ENCODE peak calls at places on chromosomes 3 and 15, in four cellular contexts. W, P, Q and S are unnamed samples.

GRCh38 chr15:25510146-25510545 is 71.3 kb upstream of the UBE3A start:
- DNase-seq in W (no peak), P (no peak), Q (no peak), S (no peak)

GRCh38 chr3:178454714-178455113 is 81.5 kb upstream of the KCNMB2 start:
- DNase-seq in P (no peak), Q (no peak), W (no peak), S (no peak)

GRCh38 chr3:104825116-104825515 is 541.6 kb upstream of the ALCAM start:
- DNase-seq in P (no peak), Q (no peak), W (no peak), S (no peak)

GRCh38 chr3:64011685-64012084 is 11.6 kb downstream of the PSMD6 start:
- DNase-seq in W (no peak), Q (peak), P (no peak), S (no peak)

GRCh38 chr3:136141296-136141785 is 54.8 kb downstream of the MSL2 start:
- DNase-seq in W (no peak), Q (no peak), P (no peak), S (no peak)

GRCh38 chr15:71291723-71292122 is 176.5 kb downstream of the THSD4 start:
- DNase-seq in P (no peak), Q (no peak), W (no peak), S (no peak)

GRCh38 chr3:196186661-196187573 is 24.3 kb downstream of the ZDHHC19 start:
- DNase-seq in P (no peak), Q (no peak), W (peak), S (no peak)

GRCh38 chr3:104523136-104523535 is 843.6 kb upstream of the ALCAM start:
- DNase-seq in W (no peak), Q (no peak), P (no peak), S (no peak)

GRCh38 chr15:68704496-68705021 is 116.1 kb downstream of the ANP32A start:
- DNase-seq in Q (peak), W (no peak), P (no peak), S (no peak)

GRCh38 chr15:70866982-70867644 is 13.2 kb upstream of the LARP6 start:
- DNase-seq in W (no peak), P (no peak), Q (no peak), S (no peak)

GRCh38 chr15:98657721-98658120 is 9.4 kb downstream of the IGF1R start:
- DNase-seq in Q (no peak), P (no peak), W (no peak), S (no peak)

GRCh38 chr3:8451696-8452095 is 49.9 kb upstream of the LMCD1 start:
- DNase-seq in W (no peak), P (no peak), Q (no peak), S (no peak)

GRCh38 chr15:94234300-94234699 is 2.9 kb downstream of the MCTP2 start:
- DNase-seq in W (no peak), P (no peak), Q (no peak), S (no peak)

GRCh38 chr3:191085091-191085490 is 114.0 kb upstream of the OSTN start:
- DNase-seq in Q (no peak), W (no peak), P (no peak), S (no peak)

GRCh38 chr15:63121382-63122001 is at the start of gene LACTB:
- DNase-seq in W (peak), P (peak), Q (peak), S (peak)

GRCh38 chr15:47427463-47427862 is 289.8 kb upstream of the SEMA6D start:
- DNase-seq in W (no peak), P (peak), Q (no peak), S (no peak)

GRCh38 chr3:192772495-192772894 is 45.2 kb upstream of the FGF12 start:
- DNase-seq in Q (no peak), W (no peak), P (peak), S (peak)

GRCh38 chr3:49616491-49616941 is 57.6 kb upstream of the APEH start:
- DNase-seq in W (no peak), P (no peak), Q (no peak), S (no peak)

DNA sequence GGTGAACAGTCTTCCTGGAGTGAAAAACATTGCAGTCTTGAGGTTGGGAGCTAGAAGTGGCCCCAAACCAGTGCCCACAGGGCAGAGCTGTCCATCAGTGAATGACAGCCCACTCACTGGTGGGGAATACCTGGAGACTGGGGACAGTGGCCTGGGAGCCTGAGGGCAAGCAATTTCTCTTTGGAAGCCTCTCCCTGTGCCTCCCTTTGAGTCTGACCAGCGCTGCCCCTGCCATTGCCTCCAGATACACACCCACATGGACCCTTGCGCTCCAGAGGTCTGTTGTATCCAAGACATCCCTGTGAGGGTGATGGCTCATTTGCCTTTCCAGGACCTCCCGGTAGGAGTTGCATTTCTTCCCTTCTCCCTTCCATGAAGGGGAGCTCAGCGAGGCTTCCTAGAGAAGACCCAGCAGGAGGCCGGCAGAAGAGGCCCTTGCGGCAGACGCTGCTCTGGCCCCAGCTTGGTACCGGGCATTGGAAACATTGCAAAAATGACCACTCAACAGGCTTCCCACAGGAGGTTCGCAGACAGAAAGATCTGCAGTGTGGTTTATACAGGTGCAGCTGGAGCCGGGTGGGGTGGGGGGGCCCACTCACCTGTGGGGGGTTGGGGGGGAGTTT is 38.5 kb downstream of the KLF13 start:
- DNase-seq in Q (no peak), P (no peak), W (no peak), S (no peak)
- TF ChIP-seq HDAC2 in Q (no peak), P (no peak), W (no peak), S (no peak)

GRCh38 chr3:4772171-4772804 is 206.9 kb upstream of the BHLHE40 start:
- DNase-seq in P (no peak), Q (peak), W (no peak), S (no peak)
- TF ChIP-seq ESRRA in P (no peak), Q (no peak), W (no peak), S (no peak)

DNA sequence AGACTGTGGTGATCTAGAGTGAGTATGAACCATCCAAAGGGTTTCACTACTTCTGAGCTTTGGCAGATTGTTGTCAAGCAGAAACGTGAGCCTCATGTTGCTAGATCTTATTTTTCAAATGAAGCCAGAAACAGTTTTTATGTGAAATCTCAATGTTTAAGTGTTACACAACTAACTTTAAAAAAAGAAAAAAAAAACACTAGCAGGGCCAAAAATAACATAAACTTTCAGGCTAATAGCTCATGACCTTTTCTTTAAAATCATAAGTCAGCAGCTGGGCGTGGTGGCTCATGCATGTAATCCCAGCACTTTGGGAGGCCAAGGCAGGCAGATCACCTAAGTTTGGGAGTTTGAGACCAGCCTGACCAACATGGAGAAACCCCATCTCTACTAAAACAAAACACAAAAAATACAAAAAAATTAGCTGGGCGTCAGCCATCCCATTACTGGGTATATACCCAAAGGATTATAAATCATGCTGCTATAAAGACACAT is 2.0 kb upstream of the HTR3D start:
- DNase-seq in P (no peak), W (no peak), Q (no peak), S (no peak)
- TF ChIP-seq HDAC2 in P (no peak), W (no peak), Q (no peak), S (no peak)

GRCh38 chr3:53821631-53822068 is 24.6 kb downstream of the CHDH start:
- DNase-seq in Q (no peak), W (no peak), P (no peak), S (no peak)
- TF ChIP-seq ESRRA in Q (no peak), W (no peak), P (no peak), S (no peak)

GRCh38 chr15:78321786-78322185 is 18.4 kb upstream of the CRABP1 start:
- DNase-seq in W (no peak), P (no peak), Q (no peak), S (no peak)

GRCh38 chr15:78322243-78322642 is 17.9 kb upstream of the CRABP1 start:
- DNase-seq in Q (no peak), W (no peak), P (no peak), S (no peak)

GRCh38 chr15:78321041-78321570 is 19.0 kb upstream of the CRABP1 start:
- DNase-seq in W (no peak), P (no peak), Q (no peak), S (no peak)

GRCh38 chr15:78319588-78319987 is 20.2 kb upstream of the SKIC8 start:
- DNase-seq in Q (no peak), P (no peak), W (no peak), S (no peak)

DNA sequence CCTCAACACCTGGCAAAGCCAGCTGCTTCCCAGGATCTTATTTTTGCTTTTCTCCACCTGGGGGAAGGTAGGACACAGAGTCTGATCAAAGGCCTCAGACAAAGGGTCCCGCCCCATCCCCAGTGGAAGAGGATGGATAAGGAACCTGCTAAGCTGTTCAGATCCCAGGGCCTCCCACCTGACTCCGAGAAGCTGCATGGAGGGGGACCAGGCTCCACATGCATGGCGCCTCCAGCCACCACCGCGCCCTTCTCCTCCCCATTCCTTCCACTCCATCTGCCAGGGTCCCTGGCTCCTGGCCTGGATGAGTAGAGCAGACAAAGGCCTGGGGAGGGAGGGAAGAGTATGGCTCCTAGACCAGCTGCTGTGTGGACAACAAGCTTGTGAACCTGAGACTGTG is 20.0 kb upstream of the CRABP1 start:
- DNase-seq in P (no peak), Q (no peak), W (no peak), S (no peak)
- TF ChIP-seq HDAC2 in P (no peak), Q (no peak), W (no peak), S (no peak)

GRCh38 chr3:16179261-16179660 is 4.8 kb downstream of the GALNT15 start:
- DNase-seq in P (no peak), Q (no peak), W (no peak), S (no peak)

GRCh38 chr3:16178628-16178988 is 4.1 kb downstream of the GALNT15 start:
- DNase-seq in W (no peak), P (no peak), Q (no peak), S (no peak)

GRCh38 chr3:16181361-16181760 is 6.9 kb downstream of the GALNT15 start:
- DNase-seq in Q (no peak), P (no peak), W (no peak), S (no peak)

GRCh38 chr3:16180737-16181134 is 6.3 kb downstream of the GALNT15 start:
- DNase-seq in Q (no peak), P (no peak), W (no peak), S (no peak)

DNA sequence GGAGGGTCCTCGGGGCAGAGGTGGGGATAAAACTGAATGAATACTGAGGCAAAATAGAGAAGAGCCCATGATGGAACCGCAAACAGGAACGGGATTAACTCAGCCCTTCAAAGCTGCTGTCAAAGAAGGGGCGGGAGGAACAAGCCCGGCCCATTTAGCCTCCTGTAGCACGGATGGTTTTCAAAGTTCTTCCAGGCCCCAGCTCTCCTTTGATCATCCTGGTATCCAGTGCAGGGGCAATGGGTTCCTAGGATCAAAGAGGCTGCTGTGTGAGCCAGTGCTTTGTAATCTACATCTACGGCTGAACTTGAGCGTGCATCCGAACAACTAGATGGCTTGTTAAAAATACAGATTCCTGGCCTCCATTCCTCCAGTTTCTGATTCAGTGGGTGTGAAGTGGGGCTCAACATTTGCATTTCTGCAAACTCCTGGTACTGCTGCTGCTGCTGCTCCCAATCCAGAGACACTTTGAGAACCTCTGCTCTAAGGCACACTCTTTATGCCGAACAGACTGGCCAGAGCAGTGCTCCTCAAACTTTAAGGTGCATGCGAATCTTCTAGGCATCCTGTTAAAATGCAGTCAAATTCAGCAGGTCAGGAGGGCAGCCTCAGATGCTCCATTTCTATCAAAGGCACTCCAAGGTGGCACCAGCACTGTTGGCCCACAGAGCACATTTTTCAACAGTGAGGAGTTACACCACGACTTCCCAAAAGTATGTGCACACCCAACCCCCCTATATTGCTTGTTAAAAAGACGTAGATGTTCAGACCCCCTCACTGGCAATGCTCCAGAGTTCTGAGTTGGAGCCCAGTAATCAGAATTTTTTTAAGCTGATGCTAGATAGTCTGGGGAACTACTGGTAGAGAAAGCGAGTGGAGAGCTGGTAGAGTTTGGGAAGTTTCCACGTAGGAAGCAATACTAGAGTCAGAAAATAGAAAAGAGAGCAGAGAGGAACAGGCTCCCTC is 5.6 kb downstream of the GALNT15 start:
- DNase-seq in Q (no peak), P (peak), W (no peak), S (no peak)
- TF ChIP-seq ESRRA in Q (no peak), P (no peak), W (no peak), S (no peak)

GRCh38 chr15:51312754-51313390 is 25.5 kb downstream of the CYP19A1 start:
- DNase-seq in Q (no peak), W (no peak), P (peak), S (no peak)
- TF ChIP-seq HDAC2 in Q (no peak), W (no peak), P (no peak), S (no peak)

DNA sequence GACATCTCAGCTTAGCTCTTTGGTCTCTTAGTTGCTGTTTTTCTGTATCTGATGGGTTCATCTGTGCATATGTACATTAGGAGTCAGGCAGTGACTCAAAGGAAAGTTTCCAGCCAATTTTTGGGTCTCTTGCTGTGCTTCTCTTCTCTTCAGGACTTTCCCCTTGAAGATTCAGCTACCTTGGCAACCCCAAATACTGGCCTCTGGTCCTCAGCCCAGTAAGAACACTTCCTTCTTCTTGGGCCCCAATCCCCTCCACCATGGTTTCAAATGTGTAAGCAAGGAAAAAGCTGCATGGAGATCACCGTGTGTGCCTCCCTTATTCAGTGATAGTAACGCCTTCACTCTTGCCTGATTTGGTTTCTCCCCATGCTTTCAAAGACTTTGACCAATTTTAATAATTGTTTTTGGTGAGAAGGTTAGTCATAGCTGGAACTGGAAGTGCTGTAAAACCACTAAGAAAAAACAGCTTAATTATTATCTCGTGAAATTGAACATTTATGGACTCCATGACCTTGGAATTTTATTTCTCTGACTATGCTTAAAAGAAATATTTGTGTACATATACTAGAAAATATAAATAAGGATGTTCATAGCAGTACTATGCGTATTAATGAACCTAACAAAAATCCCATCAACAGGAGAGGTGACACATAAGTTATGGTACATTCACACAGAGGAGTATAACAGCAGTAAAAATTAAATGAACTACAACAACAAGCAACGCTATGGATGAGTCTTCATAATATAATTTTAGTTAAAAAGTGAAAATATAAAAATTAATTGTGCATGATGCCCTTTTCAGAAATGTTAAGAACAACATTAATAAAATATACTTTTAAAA is 125.3 kb upstream of the BCL6 start:
- DNase-seq in P (no peak), Q (no peak), W (no peak), S (no peak)
- TF ChIP-seq ESRRA in P (no peak), Q (no peak), W (no peak), S (no peak)

GRCh38 chr15:100167884-100168375 is 173.8 kb downstream of the ADAMTS17 start:
- DNase-seq in W (no peak), P (no peak), Q (no peak), S (no peak)
- TF ChIP-seq HDAC2 in W (no peak), P (no peak), Q (no peak), S (no peak)

DNA sequence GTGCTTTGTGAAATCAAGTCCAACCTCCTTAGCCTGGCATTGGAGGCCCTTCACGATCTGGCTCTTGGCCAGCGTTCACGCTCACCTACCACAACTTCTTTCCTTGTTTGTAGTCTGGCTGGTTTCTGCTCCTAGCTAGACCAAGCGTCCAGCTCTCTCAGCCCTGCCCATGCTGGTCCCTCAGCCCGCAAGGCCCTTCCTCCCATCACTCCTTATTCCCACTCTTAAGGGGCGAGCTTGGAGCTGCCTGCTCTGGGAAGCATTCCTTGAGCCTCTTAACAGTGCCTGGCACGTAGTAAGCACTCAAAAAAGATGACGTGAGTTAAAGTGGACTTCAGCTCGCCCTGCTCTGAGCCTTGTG is 8.7 kb downstream of the SLC6A6 start:
- DNase-seq in Q (no peak), W (no peak), P (no peak), S (no peak)
- TF ChIP-seq ESRRA in Q (peak), W (no peak), P (no peak), S (no peak)